ENCODE peak calls at places on chromosomes 1 and 21, in four cellular contexts. I, Y, X and C are unnamed samples.

GRCh38 chr1:26450906-26451305 is 18.8 kb downstream of the DHDDS start:
- DNase-seq in I (no peak), Y (no peak), X (no peak), C (no peak)

GRCh38 chr1:115184260-115184950 is 95.1 kb upstream of the TSPAN2 start:
- DNase-seq in I (no peak), Y (no peak), X (no peak), C (no peak)

GRCh38 chr1:104699433-104699832 is 949.7 kb downstream of the AMY1C start:
- DNase-seq in I (no peak), Y (no peak), X (no peak), C (no peak)

GRCh38 chr1:37739222-37739621 is 25.7 kb downstream of the EPHA10 start:
- DNase-seq in I (peak), Y (no peak), X (no peak), C (no peak)

GRCh38 chr1:11412166-11412565 is 66.8 kb upstream of the DISP3 start:
- DNase-seq in I (no peak), Y (no peak), X (no peak), C (no peak)

GRCh38 chr1:228018961-228019721 is 12.3 kb downstream of the WNT3A start:
- DNase-seq in I (no peak), Y (no peak), X (no peak), C (peak)

GRCh38 chr1:204261746-204262505 is 48.1 kb upstream of the GOLT1A start:
- DNase-seq in I (no peak), Y (no peak), X (no peak), C (no peak)

GRCh38 chr1:2258996-2259395 is 30.9 kb downstream of the SKI start:
- DNase-seq in I (no peak), Y (no peak), X (no peak), C (no peak)

GRCh38 chr1:207883660-207884245 is 27.2 kb downstream of the CD34 start:
- DNase-seq in I (no peak), Y (no peak), X (no peak), C (no peak)

GRCh38 chr1:212070720-212071302 is 35.3 kb downstream of the DTL start:
- DNase-seq in I (peak), Y (no peak), X (peak), C (no peak)

GRCh38 chr1:186511761-186512637 is 51.1 kb upstream of the PDC start:
- DNase-seq in I (no peak), Y (no peak), X (peak), C (no peak)

GRCh38 chr1:26788836-26789611 is 1.3 kb downstream of the PIGV start:
- DNase-seq in I (peak), Y (peak), X (peak), C (peak)

GRCh38 chr1:46520063-46520911 is 30.7 kb downstream of the DMBX1 start:
- DNase-seq in I (peak), Y (no peak), X (no peak), C (no peak)

GRCh38 chr1:67793562-67793961 is 39.7 kb downstream of the GNG12 start:
- DNase-seq in I (no peak), Y (no peak), X (no peak), C (no peak)

GRCh38 chr1:20219991-20220390 is 33.7 kb upstream of the PLA2G2C start:
- DNase-seq in I (no peak), Y (no peak), X (no peak), C (no peak)

GRCh38 chr1:6587261-6588005 is 7.6 kb downstream of the ZBTB48 start:
- DNase-seq in I (no peak), Y (no peak), X (no peak), C (no peak)

GRCh38 chr1:6591222-6591621 is 11.4 kb downstream of the ZBTB48 start:
- DNase-seq in I (no peak), Y (no peak), X (no peak), C (no peak)

GRCh38 chr1:6588128-6588892 is 8.5 kb downstream of the ZBTB48 start:
- DNase-seq in I (no peak), Y (no peak), X (no peak), C (no peak)

GRCh38 chr1:6590046-6590445 is 10.3 kb downstream of the ZBTB48 start:
- DNase-seq in I (no peak), Y (no peak), X (no peak), C (no peak)

GRCh38 chr1:6588893-6589481 is 9.2 kb downstream of the ZBTB48 start:
- DNase-seq in I (no peak), Y (no peak), X (peak), C (no peak)
- TF ChIP-seq POLR2A in I (no peak), Y (no peak), X (no peak), C (no peak)

DNA sequence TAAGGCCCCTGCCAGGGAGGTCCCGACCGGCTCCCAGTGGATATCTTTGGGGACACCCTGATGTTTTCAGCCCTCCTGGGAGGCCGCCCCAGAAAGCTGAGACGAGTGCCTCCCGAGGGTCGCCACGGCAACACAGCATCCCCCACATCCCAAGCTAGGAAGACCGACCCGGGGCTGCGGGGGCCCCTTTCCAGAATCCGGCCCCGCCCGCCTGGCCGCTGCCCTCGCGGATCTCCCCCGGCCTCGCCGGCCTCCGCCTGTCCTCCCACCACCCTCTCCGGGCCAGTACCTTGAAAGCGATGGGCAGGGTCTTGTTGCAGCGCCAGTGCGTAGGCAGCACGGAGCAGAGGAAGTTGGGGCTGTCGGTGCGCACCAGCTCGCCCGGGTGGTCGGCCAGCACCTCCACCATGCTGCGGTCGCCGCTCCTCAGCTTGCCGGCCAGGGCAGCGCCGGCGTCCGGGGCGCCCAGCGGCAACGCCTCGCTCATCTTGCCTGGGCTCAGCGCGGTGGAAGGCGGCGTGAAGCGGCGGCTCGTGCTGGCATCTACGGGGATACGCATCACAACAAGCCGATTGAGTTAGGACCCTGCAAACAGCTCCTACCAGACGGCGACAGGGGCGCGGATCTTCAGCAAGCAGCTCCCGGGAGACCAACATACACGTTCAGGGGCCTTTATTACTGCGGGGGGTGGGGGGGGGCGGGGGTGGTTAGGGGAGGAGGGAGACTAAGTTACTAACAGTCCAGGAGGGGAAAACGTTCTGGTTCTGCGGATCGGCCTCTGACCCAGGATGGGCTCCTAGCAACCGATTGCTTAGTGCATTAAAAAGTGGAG is 162.3 kb downstream of the RUNX1 start:
- DNase-seq in I (no peak), Y (no peak), X (peak), C (no peak)
- TF ChIP-seq POLR2A in I (no peak), Y (no peak), X (no peak), C (no peak)

GRCh38 chr1:9873385-9873784 is 36.7 kb downstream of the CTNNBIP1 start:
- DNase-seq in I (no peak), Y (no peak), X (no peak), C (no peak)
- TF ChIP-seq POLR2A in I (no peak), Y (no peak), X (no peak), C (no peak)

DNA sequence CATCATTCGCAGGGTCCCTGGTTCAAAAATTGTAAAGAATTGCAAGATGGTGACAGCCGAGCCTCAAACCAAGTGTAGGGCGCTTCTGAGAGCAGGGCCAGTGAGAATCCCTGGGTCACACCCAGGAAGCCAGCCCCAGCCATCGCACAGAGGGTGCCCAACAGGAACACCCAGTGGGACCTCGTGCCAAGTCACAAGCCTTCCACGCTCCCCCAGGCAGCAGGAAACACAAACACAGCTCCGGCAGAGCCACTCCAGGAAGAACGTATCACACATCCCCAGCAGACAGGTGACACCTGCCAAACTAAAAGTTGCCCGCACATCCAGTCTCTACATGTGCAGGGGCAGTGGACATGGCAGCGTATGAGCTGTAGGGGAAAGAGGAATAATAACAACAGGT is 20.2 kb downstream of the DHRS3 start:
- DNase-seq in I (no peak), Y (no peak), X (no peak), C (peak)
- TF ChIP-seq POLR2A in I (no peak), Y (no peak), X (no peak), C (no peak)

GRCh38 chr1:84245566-84245965 is 55.9 kb upstream of the SAMD13 start:
- DNase-seq in I (no peak), Y (no peak), X (no peak), C (no peak)
- TF ChIP-seq POLR2A in I (no peak), Y (no peak), X (no peak), C (no peak)